ENCODE peak calls at places on chromosomes 5 and 9, in four cellular contexts. V is T-helper 17 cell, T is GM20000, U is NCI-H524. M is an unnamed sample.

GRCh38 chr5:84430079-84430478 is 45.4 kb upstream of the EDIL3 start:
- DNase-seq in V (no peak), T (no peak), U (no peak), M (no peak)

GRCh38 chr5:116626272-116626723 is 51.7 kb upstream of the SEMA6A start:
- DNase-seq in V (no peak), T (no peak), U (no peak), M (no peak)

GRCh38 chr9:35342221-35342620 is 147.7 kb upstream of the RUSC2 start:
- DNase-seq in V (no peak), T (no peak), U (no peak), M (no peak)

GRCh38 chr9:4327504-4328191 is 27.8 kb upstream of the GLIS3 start:
- DNase-seq in V (no peak), T (no peak), U (no peak), M (no peak)

GRCh38 chr9:113221800-113222481 is 597 bp downstream of the SLC31A1 start:
- DNase-seq in V (no peak), T (no peak), U (peak), M (no peak)

GRCh38 chr9:99485461-99485860 is 263.4 kb downstream of the SEC61B start:
- DNase-seq in V (no peak), T (no peak), U (no peak), M (no peak)

GRCh38 chr9:107404086-107404590 is 85.4 kb downstream of the KLF4 start:
- DNase-seq in V (no peak), T (no peak), U (peak), M (no peak)

GRCh38 chr9:85740821-85741111 is 988 bp downstream of the AGTPBP1 start:
- DNase-seq in V (no peak), T (no peak), U (peak), M (no peak)

GRCh38 chr5:158541535-158541934 is 558.2 kb downstream of the EBF1 start:
- DNase-seq in V (no peak), T (no peak), U (no peak), M (no peak)

GRCh38 chr5:66415208-66415607 is 181.0 kb upstream of the MAST4 start:
- DNase-seq in V (no peak), T (no peak), U (no peak), M (no peak)

GRCh38 chr9:99134893-99135341 is 30.0 kb downstream of the TGFBR1 start:
- DNase-seq in V (no peak), T (no peak), U (peak), M (no peak)

GRCh38 chr9:98795970-98796363 is 388 bp downstream of the ANKS6 start:
- DNase-seq in V (no peak), T (no peak), U (peak), M (no peak)

GRCh38 chr5:95823241-95823737 is 763 bp upstream of the GLRX start:
- DNase-seq in V (no peak), T (no peak), U (no peak), M (no peak)

GRCh38 chr9:75962186-75963036 is 71.9 kb downstream of the PCSK5 start:
- DNase-seq in V (no peak), T (no peak), U (no peak), M (peak)

GRCh38 chr9:135822383-135822755 is 85.0 kb downstream of the CAMSAP1 start:
- DNase-seq in V (no peak), T (no peak), U (no peak), M (no peak)

GRCh38 chr9:127444283-127444920 is 6.8 kb downstream of the RPL12 start:
- DNase-seq in V (no peak), T (no peak), U (no peak), M (no peak)

GRCh38 chr9:77649109-77649812 is 1.1 kb upstream of the GNA14 start:
- DNase-seq in V (no peak), T (no peak), U (peak), M (no peak)

GRCh38 chr9:77417570-77417969 is 230.6 kb downstream of the GNA14 start:
- DNase-seq in V (no peak), T (no peak), U (no peak), M (no peak)

GRCh38 chr5:16574789-16575785 is 41.7 kb downstream of the RETREG1 start:
- DNase-seq in V (no peak), T (no peak), U (no peak), M (no peak)

GRCh38 chr5:57495285-57495684 is 12.7 kb upstream of the ACTBL2 start:
- DNase-seq in V (no peak), T (no peak), U (no peak), M (peak)

GRCh38 chr9:100595391-100596199 is 17.7 kb downstream of the CAVIN4 start:
- DNase-seq in V (no peak), T (peak), U (peak), M (no peak)

GRCh38 chr5:173233347-173234128 is 1.5 kb downstream of the NKX2-5 start:
- DNase-seq in V (no peak), T (peak), U (no peak), M (no peak)

GRCh38 chr5:433836-434235 is 9.1 kb upstream of the EXOC3 start:
- DNase-seq in V (no peak), T (no peak), U (no peak), M (peak)

GRCh38 chr9:89996717-89997116 is 391.9 kb downstream of the GADD45G start:
- DNase-seq in V (no peak), T (no peak), U (peak), M (no peak)

GRCh38 chr5:163504091-163504931 is 1.1 kb upstream of the MAT2B start:
- DNase-seq in V (no peak), T (no peak), U (peak), M (no peak)

GRCh38 chr9:119375892-119376291 is 6.7 kb upstream of the BRINP1 start:
- DNase-seq in V (no peak), T (no peak), U (peak), M (no peak)

GRCh38 chr5:62137628-62138027 is 168.4 kb upstream of the KIF2A start:
- DNase-seq in V (no peak), T (no peak), U (no peak), M (no peak)

GRCh38 chr5:41761663-41762062 is 108.6 kb downstream of the OXCT1 start:
- DNase-seq in V (no peak), T (no peak), U (no peak), M (no peak)

GRCh38 chr5:155699385-155699784 is 627.6 kb upstream of the SGCD start:
- DNase-seq in V (no peak), T (no peak), U (peak), M (no peak)

GRCh38 chr5:1099931-1100651 is 11.8 kb downstream of the SLC12A7 start:
- DNase-seq in V (no peak), T (no peak), U (no peak), M (no peak)

GRCh38 chr5:152883061-152883460 is 478.0 kb upstream of the NMUR2 start:
- DNase-seq in V (no peak), T (no peak), U (peak), M (no peak)

GRCh38 chr5:132471006-132471907 is 19.3 kb downstream of the IRF1 start:
- DNase-seq in V (no peak), T (no peak), U (no peak), M (no peak)

GRCh38 chr5:174300941-174301761 is 255.6 kb downstream of the NSG2 start:
- DNase-seq in V (no peak), T (no peak), U (no peak), M (no peak)

GRCh38 chr5:134851307-134851923 is 5.6 kb downstream of the C5orf24 start:
- DNase-seq in V (no peak), T (no peak), U (peak), M (no peak)

GRCh38 chr5:96743065-96743768 is 64.5 kb downstream of the ERAP1 start:
- DNase-seq in V (no peak), T (no peak), U (no peak), M (peak)

GRCh38 chr5:13524931-13525330 is 419.6 kb downstream of the DNAH5 start:
- DNase-seq in V (no peak), T (no peak), U (no peak), M (no peak)